ENCODE peak calls at places on chromosomes 12 and 14, in seven cellular contexts. S, A, N, W, Q, U and D are unnamed samples.

GRCh38 chr14:85175556-85175955 is 354.4 kb upstream of the FLRT2 start:
- DNase-seq in U (no peak), A (no peak), N (no peak), Q (peak), W (no peak), S (no peak), D (no peak)

GRCh38 chr14:68232643-68233055 is 413.1 kb downstream of the RAD51B start:
- DNase-seq in W (no peak), Q (peak), A (no peak), U (no peak), S (peak), N (no peak), D (no peak)

GRCh38 chr12:30357712-30358111 is 338.0 kb downstream of the IPO8 start:
- DNase-seq in W (no peak), S (no peak), N (no peak), U (no peak), A (no peak), Q (no peak), D (no peak)

GRCh38 chr12:58750484-58750883 is 169.8 kb downstream of the LRIG3 start:
- DNase-seq in U (no peak), A (no peak), N (no peak), W (peak), Q (peak), S (no peak), D (no peak)

GRCh38 chr12:12415886-12416285 is 59.0 kb downstream of the BORCS5 start:
- DNase-seq in U (no peak), Q (no peak), S (no peak), A (no peak), W (no peak), N (no peak), D (no peak)

GRCh38 chr14:104294628-104294982 is 156.2 kb downstream of the KIF26A start:
- DNase-seq in U (no peak), A (peak), S (no peak), N (no peak), W (no peak), Q (no peak), D (no peak)

GRCh38 chr12:6961278-6961694 is 9.2 kb downstream of the PHB2 start:
- DNase-seq in A (peak), S (peak), W (peak), Q (peak), U (no peak), N (peak), D (no peak)

GRCh38 chr12:84723988-84724387 is 188.6 kb downstream of the SLC6A15 start:
- DNase-seq in S (no peak), W (no peak), N (no peak), Q (no peak), A (no peak), U (no peak), D (no peak)

GRCh38 chr12:131437706-131438210 is 273.1 kb upstream of the SFSWAP start:
- DNase-seq in N (no peak), U (no peak), A (no peak), S (no peak), Q (no peak), W (no peak), D (no peak)

GRCh38 chr12:39912211-39912980 is 193.5 kb downstream of the SLC2A13 start:
- DNase-seq in S (peak), Q (no peak), N (no peak), A (peak), W (no peak), U (no peak), D (peak)

GRCh38 chr12:49762468-49762847 is 21.1 kb downstream of the TMBIM6 start:
- DNase-seq in A (no peak), Q (no peak), S (no peak), N (peak), W (no peak), U (no peak), D (no peak)

GRCh38 chr12:93467351-93468007 is at the start of gene MRPL42:
- DNase-seq in S (peak), N (peak), A (peak), U (peak), Q (peak), W (peak), D (peak)

GRCh38 chr12:107360033-107360432 is 266.7 kb upstream of the CRY1 start:
- DNase-seq in S (no peak), Q (no peak), A (no peak), N (no peak), W (no peak), U (no peak), D (no peak)

GRCh38 chr12:89368386-89368785 is 16.1 kb upstream of the DUSP6 start:
- DNase-seq in N (no peak), A (no peak), S (no peak), U (no peak), Q (no peak), W (no peak), D (no peak)

GRCh38 chr14:32192712-32193373 is 9.0 kb upstream of the RNU6-7 start:
- DNase-seq in S (no peak), Q (no peak), N (no peak), A (no peak), U (no peak), W (no peak), D (no peak)

GRCh38 chr12:119659289-119659897 is 8.5 kb upstream of the PRKAB1 start:
- DNase-seq in N (peak), U (no peak), S (peak), W (no peak), A (no peak), Q (peak), D (no peak)

GRCh38 chr12:109888179-109889020 is 8.1 kb upstream of the GLTP start:
- DNase-seq in N (peak), W (no peak), A (no peak), U (no peak), Q (peak), S (peak), D (no peak)

GRCh38 chr12:29728033-29728432 is 55.7 kb downstream of the TMTC1 start:
- DNase-seq in U (no peak), A (no peak), N (no peak), S (no peak), W (no peak), Q (no peak), D (no peak)

GRCh38 chr12:6082613-6083012 is 41.9 kb downstream of the VWF start:
- DNase-seq in A (no peak), N (no peak), S (no peak), U (no peak), Q (no peak), W (no peak), D (no peak)

GRCh38 chr14:102544034-102544744 is 34.6 kb upstream of the ANKRD9 start:
- DNase-seq in N (no peak), W (no peak), S (peak), A (no peak), Q (peak), U (no peak), D (no peak)

GRCh38 chr14:90132821-90133570 is 71.2 kb downstream of the KCNK13 start:
- DNase-seq in U (no peak), Q (no peak), A (no peak), W (no peak), N (no peak), S (no peak), D (no peak)

GRCh38 chr12:8554451-8555195 is 13.9 kb upstream of the CLEC4E start:
- DNase-seq in Q (peak), A (no peak), N (no peak), U (no peak), W (no peak), S (peak), D (no peak)

GRCh38 chr12:32211769-32212156 is 105.1 kb downstream of the BICD1 start:
- DNase-seq in S (no peak), U (no peak), Q (no peak), A (no peak), W (no peak), N (no peak), D (no peak)

GRCh38 chr12:20576528-20576927 is 118.6 kb upstream of the SLCO1C1 start:
- DNase-seq in A (no peak), N (no peak), W (no peak), S (no peak), Q (no peak), U (no peak), D (no peak)

GRCh38 chr14:58718226-58718625 is 80.5 kb downstream of the DACT1 start:
- DNase-seq in U (no peak), Q (no peak), S (no peak), A (no peak), N (no peak), W (no peak), D (no peak)

GRCh38 chr14:99191663-99192621 is 80.1 kb downstream of the BCL11B start:
- DNase-seq in U (no peak), N (peak), A (peak), S (no peak), Q (peak), W (peak), D (no peak)

GRCh38 chr14:51185180-51185579 is 54.9 kb upstream of the TMX1 start:
- DNase-seq in A (no peak), W (no peak), N (no peak), U (no peak), Q (no peak), S (no peak), D (no peak)

GRCh38 chr12:56256326-56256960 is 1.7 kb downstream of the ANKRD52 start:
- DNase-seq in U (no peak), Q (peak), W (no peak), A (no peak), S (no peak), N (no peak), D (no peak)

GRCh38 chr14:68734231-68734732 is 58.6 kb downstream of the ZFP36L1 start:
- DNase-seq in W (no peak), U (no peak), Q (no peak), S (no peak), A (no peak), N (peak), D (no peak)

GRCh38 chr12:119283315-119283714 is 51.2 kb upstream of the CCDC60 start:
- DNase-seq in U (no peak), Q (no peak), A (no peak), N (no peak), W (no peak), S (no peak), D (no peak)

GRCh38 chr12:92143280-92143679 is 2.4 kb downstream of the BTG1 start:
- DNase-seq in U (no peak), S (no peak), N (no peak), A (no peak), Q (no peak), W (no peak), D (no peak)

GRCh38 chr14:26412421-26412820 is 185.4 kb downstream of the NOVA1 start:
- DNase-seq in U (no peak), A (no peak), Q (no peak), W (no peak), N (no peak), S (no peak), D (no peak)
- H3K27ac ChIP-seq in U (no peak), A (no peak), Q (no peak), W (no peak), N (no peak), S (no peak), D (no peak)

GRCh38 chr14:36513451-36514277 is 6.4 kb downstream of the NKX2-1 start:
- DNase-seq in U (no peak), S (no peak), W (no peak), N (no peak), Q (no peak), A (no peak), D (no peak)
- H3K27ac ChIP-seq in U (no peak), S (no peak), W (no peak), N (no peak), Q (no peak), A (no peak), D (no peak)

DNA sequence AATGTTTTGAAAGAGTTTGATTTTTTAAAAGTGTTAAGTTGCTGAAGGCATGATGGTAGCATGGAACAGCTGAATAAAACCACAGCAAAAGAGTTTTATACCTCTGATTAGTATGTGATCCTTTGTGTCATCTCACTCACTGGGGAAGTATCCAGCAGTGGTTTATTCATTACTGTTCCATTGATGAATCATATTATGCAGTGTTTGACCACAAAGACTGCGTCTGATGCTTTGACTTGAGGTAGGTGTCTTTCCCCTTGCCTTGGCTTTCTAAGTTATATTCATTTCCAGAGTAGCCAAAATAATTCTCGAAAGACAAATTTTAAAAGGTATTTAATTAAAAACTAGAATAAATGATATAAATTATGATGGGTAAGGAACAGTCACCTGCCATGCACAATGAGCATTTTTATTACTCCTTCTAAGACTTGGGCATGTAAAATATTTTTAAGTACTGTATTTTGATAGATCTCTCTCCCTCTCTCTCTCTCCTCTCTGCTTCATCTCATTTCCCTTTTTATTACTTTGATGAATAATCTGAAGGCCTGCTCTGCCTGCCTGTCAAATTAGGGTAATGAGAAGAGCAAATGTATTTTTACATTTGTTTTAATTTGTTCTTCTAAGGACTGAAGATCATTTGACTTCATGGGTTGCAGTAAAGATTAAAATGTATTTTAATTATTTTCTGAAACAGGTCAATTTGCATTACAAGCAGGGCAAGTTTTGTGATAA is 164.9 kb downstream of the NAV3 start:
- DNase-seq in W (no peak), N (no peak), S (no peak), A (no peak), U (no peak), Q (peak), D (no peak)
- H3K27ac ChIP-seq in W (no peak), N (no peak), S (no peak), A (no peak), U (no peak), Q (peak), D (no peak)

GRCh38 chr12:111435661-111436201 is 30.0 kb downstream of the SH2B3 start:
- DNase-seq in A (no peak), W (no peak), Q (no peak), S (no peak), N (peak), U (no peak), D (no peak)

GRCh38 chr12:111431772-111432171 is 26.0 kb downstream of the SH2B3 start:
- DNase-seq in N (no peak), S (no peak), U (no peak), A (no peak), W (no peak), Q (no peak), D (no peak)

GRCh38 chr12:111434680-111435338 is 29.1 kb downstream of the SH2B3 start:
- DNase-seq in S (no peak), N (peak), Q (peak), W (no peak), U (no peak), A (no peak), D (no peak)

GRCh38 chr12:111436266-111436665 is 30.5 kb downstream of the SH2B3 start:
- DNase-seq in U (no peak), S (no peak), Q (no peak), A (no peak), W (no peak), N (no peak), D (no peak)

DNA sequence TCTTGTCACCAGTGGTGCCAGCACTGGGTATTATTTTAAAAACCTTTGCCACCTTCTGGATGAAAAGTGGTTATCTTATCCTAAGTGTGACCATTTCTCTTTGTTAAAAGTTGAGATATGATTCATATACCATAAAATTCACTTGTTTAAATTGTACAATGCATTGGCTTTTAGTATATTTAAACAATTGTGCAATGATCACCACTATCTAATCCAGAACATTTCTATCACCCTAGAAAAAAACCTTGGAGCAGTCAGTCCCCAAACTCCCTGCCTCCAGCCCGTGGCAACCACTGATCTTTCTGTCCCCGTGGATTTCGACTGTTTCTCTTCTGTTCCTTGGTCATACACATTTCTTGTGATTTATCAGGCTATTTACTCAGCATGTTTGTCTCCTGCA is 28.3 kb downstream of the SH2B3 start:
- DNase-seq in U (no peak), S (no peak), N (no peak), A (no peak), W (no peak), Q (no peak), D (no peak)
- H3K27ac ChIP-seq in U (peak), S (no peak), N (peak), A (peak), W (peak), Q (peak), D (no peak)

GRCh38 chr12:53820907-53821306 is 69.1 kb upstream of the CISTR start:
- DNase-seq in Q (no peak), A (no peak), S (no peak), N (no peak), U (no peak), W (no peak), D (no peak)

GRCh38 chr12:53827306-53827705 is 75.5 kb upstream of the CISTR start:
- DNase-seq in A (no peak), S (no peak), W (no peak), U (no peak), N (no peak), Q (no peak), D (no peak)

GRCh38 chr12:53825246-53826081 is 73.7 kb upstream of the CISTR start:
- DNase-seq in N (no peak), S (peak), U (no peak), Q (peak), A (no peak), W (no peak), D (no peak)

GRCh38 chr12:53820503-53820902 is 68.7 kb upstream of the CISTR start:
- DNase-seq in U (no peak), Q (peak), N (no peak), W (no peak), A (no peak), S (no peak), D (no peak)

DNA sequence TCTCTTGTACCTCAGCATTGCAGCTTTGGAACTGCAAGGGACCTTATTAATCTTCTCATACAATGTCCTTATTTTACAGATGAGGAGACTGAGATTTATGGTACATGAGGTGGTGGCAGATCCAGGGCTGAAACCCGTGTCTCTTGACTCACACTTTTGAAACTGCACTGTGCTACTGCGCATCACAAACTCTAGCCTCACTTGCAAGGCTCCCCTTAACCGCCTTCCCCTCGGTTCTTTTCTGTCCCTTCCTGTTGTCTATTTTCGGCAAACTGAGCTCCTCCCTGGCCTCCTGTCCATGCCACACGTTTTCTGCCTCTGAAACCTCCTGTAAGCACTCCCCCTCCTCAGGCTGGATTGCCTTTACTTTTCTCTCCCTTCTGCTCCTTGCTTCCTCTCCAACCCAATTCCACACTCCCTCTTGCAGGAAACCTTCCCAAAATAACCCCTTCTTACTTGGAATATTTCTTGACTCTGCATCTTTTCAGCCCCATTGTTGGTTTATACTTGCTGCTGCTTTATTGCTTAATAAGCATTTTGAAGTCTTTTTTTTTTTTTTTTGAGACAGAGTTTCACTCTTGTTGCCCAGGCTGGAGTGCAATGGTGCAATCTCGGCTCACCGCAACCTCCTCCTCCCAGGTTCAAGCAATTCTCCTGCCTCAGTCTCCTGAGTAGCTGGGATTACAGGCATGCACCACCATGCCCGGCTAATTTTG is 72.4 kb upstream of the CISTR start:
- DNase-seq in A (no peak), Q (no peak), W (no peak), N (no peak), U (no peak), S (no peak), D (no peak)
- H3K27ac ChIP-seq in A (no peak), Q (no peak), W (no peak), N (no peak), U (no peak), S (peak), D (no peak)

GRCh38 chr12:50929831-50930230 is 22.5 kb upstream of the HIGD1C start:
- DNase-seq in S (no peak), N (no peak), A (no peak), W (no peak), Q (no peak), U (no peak), D (no peak)
- H3K27ac ChIP-seq in S (no peak), N (no peak), A (no peak), W (no peak), Q (no peak), U (no peak), D (no peak)